ENCODE peak calls at places on chromosomes 1 and 21, in seven cellular contexts. One of them, this sample, is unnamed.
A peak's percentile ranks its signal among the peaks of the same experiment; 100 is the strongest.

GRCh38 chr1:160615660-160616059 is 31.2 kb downstream of the SLAMF1 start:
- DNase-seq in BE2C: no peak
- DNase-seq in stomach: no peak
- DNase-seq in foreskin keratinocyte: no peak
- DNase-seq in esophagus muscularis mucosa: peak; percentile 42
- DNase-seq in spleen: no peak
- DNase-seq in heart left ventricle: no peak
- DNase-seq in this sample: no peak

GRCh38 chr1:154557939-154558609 is 388 bp downstream of the UBE2Q1 start:
- DNase-seq in BE2C: peak; percentile 43
- DNase-seq in stomach: peak; percentile 58
- DNase-seq in foreskin keratinocyte: no peak
- DNase-seq in esophagus muscularis mucosa: no peak
- DNase-seq in spleen: peak; percentile 96
- DNase-seq in heart left ventricle: peak; percentile 53
- DNase-seq in this sample: peak; percentile 50

GRCh38 chr1:47491341-47491753 is 53.5 kb downstream of the FOXD2 start:
- DNase-seq in BE2C: no peak
- DNase-seq in stomach: no peak
- DNase-seq in foreskin keratinocyte: no peak
- DNase-seq in esophagus muscularis mucosa: no peak
- DNase-seq in spleen: no peak
- DNase-seq in heart left ventricle: no peak
- DNase-seq in this sample: no peak

GRCh38 chr21:34812510-34813265 is 143.9 kb downstream of the CLIC6 start:
- DNase-seq in BE2C: no peak
- DNase-seq in stomach: no peak
- DNase-seq in foreskin keratinocyte: peak; percentile 77
- DNase-seq in esophagus muscularis mucosa: no peak
- DNase-seq in spleen: no peak
- DNase-seq in heart left ventricle: no peak
- DNase-seq in this sample: no peak

GRCh38 chr1:97013904-97014303 is 292.3 kb downstream of the PTBP2 start:
- DNase-seq in BE2C: no peak
- DNase-seq in stomach: no peak
- DNase-seq in foreskin keratinocyte: no peak
- DNase-seq in esophagus muscularis mucosa: no peak
- DNase-seq in spleen: no peak
- DNase-seq in heart left ventricle: no peak
- DNase-seq in this sample: no peak

GRCh38 chr1:183180634-183181056 is 5.4 kb upstream of the LAMC2 start:
- DNase-seq in BE2C: no peak
- DNase-seq in stomach: no peak
- DNase-seq in foreskin keratinocyte: peak; percentile 91
- DNase-seq in esophagus muscularis mucosa: no peak
- DNase-seq in spleen: no peak
- DNase-seq in heart left ventricle: peak; percentile 70
- DNase-seq in this sample: peak; percentile 29

GRCh38 chr21:40850071-40850470 is 3.1 kb upstream of the DSCAM start:
- DNase-seq in BE2C: no peak
- DNase-seq in stomach: no peak
- DNase-seq in foreskin keratinocyte: no peak
- DNase-seq in esophagus muscularis mucosa: peak; percentile 42
- DNase-seq in spleen: no peak
- DNase-seq in heart left ventricle: no peak
- DNase-seq in this sample: no peak

GRCh38 chr21:40049031-40049958 is 182.1 kb downstream of the PCP4 start:
- DNase-seq in BE2C: no peak
- DNase-seq in stomach: no peak
- DNase-seq in foreskin keratinocyte: peak; percentile 71
- DNase-seq in esophagus muscularis mucosa: peak; percentile 79
- DNase-seq in spleen: no peak
- DNase-seq in heart left ventricle: no peak
- DNase-seq in this sample: no peak

GRCh38 chr21:42629856-42630410 is 23.5 kb upstream of the PDE9A start:
- DNase-seq in BE2C: no peak
- DNase-seq in stomach: no peak
- DNase-seq in foreskin keratinocyte: no peak
- DNase-seq in esophagus muscularis mucosa: no peak
- DNase-seq in spleen: peak; percentile 48
- DNase-seq in heart left ventricle: no peak
- DNase-seq in this sample: no peak

GRCh38 chr1:233909195-233909594 is 4.7 kb downstream of the SLC35F3 start:
- DNase-seq in BE2C: no peak
- DNase-seq in stomach: no peak
- DNase-seq in foreskin keratinocyte: peak; percentile 94
- DNase-seq in esophagus muscularis mucosa: no peak
- DNase-seq in spleen: no peak
- DNase-seq in heart left ventricle: no peak
- DNase-seq in this sample: no peak

GRCh38 chr1:233905416-233906051 is 1.1 kb downstream of the SLC35F3 start:
- DNase-seq in BE2C: no peak
- DNase-seq in stomach: no peak
- DNase-seq in foreskin keratinocyte: no peak
- DNase-seq in esophagus muscularis mucosa: no peak
- DNase-seq in spleen: no peak
- DNase-seq in heart left ventricle: no peak
- DNase-seq in this sample: no peak

GRCh38 chr1:233904979-233905415 is 521 bp downstream of the SLC35F3 start:
- DNase-seq in BE2C: peak; percentile 16
- DNase-seq in stomach: no peak
- DNase-seq in foreskin keratinocyte: no peak
- DNase-seq in esophagus muscularis mucosa: no peak
- DNase-seq in spleen: no peak
- DNase-seq in heart left ventricle: no peak
- DNase-seq in this sample: peak; percentile 6

GRCh38 chr1:233907139-233907538 is 2.7 kb downstream of the SLC35F3 start:
- DNase-seq in BE2C: peak; percentile 9
- DNase-seq in stomach: no peak
- DNase-seq in foreskin keratinocyte: no peak
- DNase-seq in esophagus muscularis mucosa: no peak
- DNase-seq in spleen: no peak
- DNase-seq in heart left ventricle: no peak
- DNase-seq in this sample: no peak

DNA sequence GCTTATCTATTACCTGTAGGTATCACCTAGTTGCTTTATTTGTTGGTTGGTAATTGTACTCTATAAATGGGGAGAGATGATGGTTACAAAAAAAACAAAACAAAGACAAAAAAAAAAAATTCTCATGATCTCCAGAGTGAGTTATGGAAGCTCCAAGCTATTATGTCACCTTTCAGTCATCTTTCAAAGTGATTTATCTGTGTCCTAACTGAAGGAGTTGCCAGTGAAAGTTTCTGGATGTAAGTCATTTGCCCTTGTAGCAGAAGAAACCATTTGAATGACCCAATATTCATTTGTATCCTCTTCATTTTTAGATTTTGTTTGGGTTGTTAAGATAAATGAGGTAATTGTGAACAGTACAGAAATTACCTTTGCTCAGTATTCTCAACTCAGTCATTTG is 3.6 kb downstream of the SLC35F3 start:
- DNase-seq in BE2C: no peak
- DNase-seq in stomach: no peak
- DNase-seq in foreskin keratinocyte: no peak
- DNase-seq in esophagus muscularis mucosa: no peak
- DNase-seq in spleen: no peak
- DNase-seq in heart left ventricle: no peak
- DNase-seq in this sample: no peak
- H3K27me3 ChIP-seq in BE2C: peaks cover 47% of the 10 kb centered on the region
- H3K27me3 ChIP-seq in stomach: peaks cover 24% of the 10 kb centered on the region
- H3K27me3 ChIP-seq in foreskin keratinocyte: no peaks in the 10 kb centered on the region
- H3K27me3 ChIP-seq in esophagus muscularis mucosa: no peaks in the 10 kb centered on the region
- H3K27me3 ChIP-seq in spleen: peaks cover 47% of the 10 kb centered on the region
- H3K27me3 ChIP-seq in heart left ventricle: peaks cover 25% of the 10 kb centered on the region
- H3K27me3 ChIP-seq in this sample: peaks cover 47% of the 10 kb centered on the region

GRCh38 chr1:14850563-14850962 is 252.1 kb downstream of the KAZN start:
- DNase-seq in BE2C: no peak
- DNase-seq in stomach: peak; percentile 28
- DNase-seq in foreskin keratinocyte: no peak
- DNase-seq in esophagus muscularis mucosa: no peak
- DNase-seq in spleen: no peak
- DNase-seq in heart left ventricle: no peak
- DNase-seq in this sample: no peak
- TF ChIP-seq CTCF in BE2C: no peak
- TF ChIP-seq CTCF in stomach: peak; percentile 42
- TF ChIP-seq CTCF in foreskin keratinocyte: peak; percentile 49
- TF ChIP-seq CTCF in esophagus muscularis mucosa: no peak
- TF ChIP-seq CTCF in spleen: no peak
- TF ChIP-seq CTCF in heart left ventricle: no peak
- TF ChIP-seq CTCF in this sample: no peak

GRCh38 chr21:36693144-36694040 is 5.5 kb upstream of the SIM2 start:
- DNase-seq in BE2C: no peak
- DNase-seq in stomach: no peak
- DNase-seq in foreskin keratinocyte: no peak
- DNase-seq in esophagus muscularis mucosa: no peak
- DNase-seq in spleen: no peak
- DNase-seq in heart left ventricle: no peak
- DNase-seq in this sample: no peak
- H3K27me3 ChIP-seq in BE2C: peaks cover 97% of the 10 kb centered on the region
- H3K27me3 ChIP-seq in stomach: peaks cover 75% of the 10 kb centered on the region
- H3K27me3 ChIP-seq in foreskin keratinocyte: peaks cover 100% of the 10 kb centered on the region
- H3K27me3 ChIP-seq in esophagus muscularis mucosa: no peaks in the 10 kb centered on the region
- H3K27me3 ChIP-seq in spleen: peaks cover 98% of the 10 kb centered on the region
- H3K27me3 ChIP-seq in heart left ventricle: peaks cover 92% of the 10 kb centered on the region
- H3K27me3 ChIP-seq in this sample: peaks cover 98% of the 10 kb centered on the region

DNA sequence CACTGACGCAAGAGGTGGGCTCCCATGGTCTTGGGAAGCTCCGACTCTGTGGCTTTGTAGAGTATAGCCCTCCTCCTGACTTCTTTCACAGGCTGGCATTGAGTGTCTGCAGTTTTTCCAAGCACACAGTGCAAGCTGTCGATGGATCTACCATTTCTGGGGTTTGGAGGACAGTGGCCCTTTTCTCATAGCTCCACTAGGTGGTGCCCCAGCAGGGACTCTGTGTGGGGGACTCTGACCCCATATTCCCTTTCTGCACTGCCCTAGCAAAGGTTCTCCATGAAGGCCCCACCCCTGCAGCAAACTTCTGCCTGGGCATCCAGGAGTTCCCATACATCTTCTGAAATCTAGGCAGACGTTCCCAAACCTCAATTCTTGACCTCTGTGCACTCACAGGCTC is 236.2 kb downstream of the COL11A1 start:
- DNase-seq in BE2C: no peak
- DNase-seq in stomach: no peak
- DNase-seq in foreskin keratinocyte: no peak
- DNase-seq in esophagus muscularis mucosa: no peak
- DNase-seq in spleen: peak; percentile 31
- DNase-seq in heart left ventricle: no peak
- DNase-seq in this sample: no peak
- TF ChIP-seq CTCF in BE2C: peak; percentile 14
- TF ChIP-seq CTCF in stomach: no peak
- TF ChIP-seq CTCF in foreskin keratinocyte: peak; percentile 19
- TF ChIP-seq CTCF in esophagus muscularis mucosa: no peak
- TF ChIP-seq CTCF in spleen: no peak
- TF ChIP-seq CTCF in heart left ventricle: no peak
- TF ChIP-seq CTCF in this sample: no peak

DNA sequence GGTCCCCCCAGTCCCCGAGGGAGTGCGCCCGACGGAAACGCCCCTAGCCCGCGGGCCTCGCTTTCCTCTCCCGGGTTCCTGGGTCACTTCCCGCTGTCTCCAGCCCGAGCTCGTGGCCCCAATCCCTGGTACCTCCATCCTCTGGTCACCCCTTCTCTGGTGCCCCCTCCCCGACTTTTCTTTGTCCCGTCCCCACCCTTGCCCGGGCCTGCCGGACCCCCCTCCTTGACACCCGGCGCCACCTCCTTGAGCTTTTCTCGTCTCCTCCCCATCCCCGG is 320 bp upstream of the RIPPLY3 start:
- DNase-seq in BE2C: no peak
- DNase-seq in stomach: no peak
- DNase-seq in foreskin keratinocyte: no peak
- DNase-seq in esophagus muscularis mucosa: no peak
- DNase-seq in spleen: no peak
- DNase-seq in heart left ventricle: no peak
- DNase-seq in this sample: no peak
- H3K27me3 ChIP-seq in BE2C: peaks cover 4% of the 10 kb centered on the region
- H3K27me3 ChIP-seq in stomach: peaks cover 14% of the 10 kb centered on the region
- H3K27me3 ChIP-seq in foreskin keratinocyte: peaks cover 18% of the 10 kb centered on the region
- H3K27me3 ChIP-seq in esophagus muscularis mucosa: no peaks in the 10 kb centered on the region
- H3K27me3 ChIP-seq in spleen: peaks cover 56% of the 10 kb centered on the region
- H3K27me3 ChIP-seq in heart left ventricle: peaks cover 44% of the 10 kb centered on the region
- H3K27me3 ChIP-seq in this sample: peaks cover 59% of the 10 kb centered on the region

GRCh38 chr1:223765036-223765718 is 52.8 kb downstream of the CAPN2 start:
- DNase-seq in BE2C: no peak
- DNase-seq in stomach: no peak
- DNase-seq in foreskin keratinocyte: no peak
- DNase-seq in esophagus muscularis mucosa: no peak
- DNase-seq in spleen: no peak
- DNase-seq in heart left ventricle: peak; percentile 34
- DNase-seq in this sample: peak; percentile 51

GRCh38 chr1:223761416-223761815 is 49.1 kb downstream of the CAPN2 start:
- DNase-seq in BE2C: no peak
- DNase-seq in stomach: no peak
- DNase-seq in foreskin keratinocyte: no peak
- DNase-seq in esophagus muscularis mucosa: no peak
- DNase-seq in spleen: peak; percentile 10
- DNase-seq in heart left ventricle: no peak
- DNase-seq in this sample: no peak

GRCh38 chr1:223760833-223761232 is 48.5 kb downstream of the CAPN2 start:
- DNase-seq in BE2C: no peak
- DNase-seq in stomach: no peak
- DNase-seq in foreskin keratinocyte: no peak
- DNase-seq in esophagus muscularis mucosa: no peak
- DNase-seq in spleen: peak; percentile 22
- DNase-seq in heart left ventricle: no peak
- DNase-seq in this sample: no peak

GRCh38 chr1:223765719-223766340 is 53.5 kb downstream of the CAPN2 start:
- DNase-seq in BE2C: no peak
- DNase-seq in stomach: no peak
- DNase-seq in foreskin keratinocyte: no peak
- DNase-seq in esophagus muscularis mucosa: no peak
- DNase-seq in spleen: no peak
- DNase-seq in heart left ventricle: no peak
- DNase-seq in this sample: no peak

DNA sequence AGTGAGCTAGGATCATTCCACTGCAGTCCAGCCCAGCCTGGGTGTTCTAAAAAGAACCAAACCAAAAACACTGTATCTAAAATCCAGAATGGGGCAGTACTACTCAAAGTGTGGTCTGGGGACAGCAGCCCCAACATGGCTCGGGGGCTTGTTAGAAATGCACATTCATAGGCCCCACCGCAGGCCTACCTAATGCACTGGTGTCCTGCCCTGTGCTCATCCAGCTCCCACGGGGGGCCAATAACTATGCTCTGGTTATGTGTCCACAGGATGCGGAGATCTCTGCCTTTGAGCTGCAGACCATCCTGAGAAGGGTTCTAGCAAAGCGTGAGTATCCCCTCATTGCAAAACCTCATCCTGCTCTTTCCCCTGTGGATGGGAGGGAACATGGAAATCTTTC is 51.5 kb downstream of the CAPN2 start:
- DNase-seq in BE2C: no peak
- DNase-seq in stomach: no peak
- DNase-seq in foreskin keratinocyte: no peak
- DNase-seq in esophagus muscularis mucosa: no peak
- DNase-seq in spleen: peak; percentile 49
- DNase-seq in heart left ventricle: no peak
- DNase-seq in this sample: no peak
- TF ChIP-seq CTCF in BE2C: no peak
- TF ChIP-seq CTCF in stomach: no peak
- TF ChIP-seq CTCF in foreskin keratinocyte: no peak
- TF ChIP-seq CTCF in esophagus muscularis mucosa: no peak
- TF ChIP-seq CTCF in spleen: no peak
- TF ChIP-seq CTCF in heart left ventricle: no peak
- TF ChIP-seq CTCF in this sample: no peak